ENCODE peak calls at places on chromosomes 11 and 22, in six cellular contexts. F is uterus, M is lung, J is GM12865, A is PC-3, I is right cardiac atrium. V is an unnamed sample.

GRCh38 chr22:36350751-36351594 is 36.8 kb downstream of the MYH9 start:
- DNase-seq in F (no peak), M (no peak), J (no peak), A (peak), I (peak), V (no peak)

GRCh38 chr11:71998649-71999310 is at the start of gene IL18BP:
- DNase-seq in F (no peak), M (no peak), J (peak), A (no peak), I (peak), V (peak)

GRCh38 chr11:115518983-115519382 is 14.8 kb upstream of the CADM1 start:
- DNase-seq in F (no peak), M (no peak), J (no peak), A (no peak), I (no peak), V (no peak)

GRCh38 chr11:76659672-76660532 is 10.6 kb downstream of the LRRC32 start:
- DNase-seq in F (no peak), M (no peak), J (no peak), A (no peak), I (no peak), V (no peak)

GRCh38 chr11:82831364-82831763 is 68.9 kb downstream of the PRCP start:
- DNase-seq in F (no peak), M (no peak), J (no peak), A (no peak), I (no peak), V (no peak)

GRCh38 chr11:70844387-70844786 is 408.0 kb downstream of the SHANK2 start:
- DNase-seq in F (no peak), M (no peak), J (no peak), A (no peak), I (no peak), V (no peak)

GRCh38 chr11:9664276-9665171 is 647 bp downstream of the SWAP70 start:
- DNase-seq in F (peak), M (peak), J (peak), A (peak), I (peak), V (peak)

GRCh38 chr11:33135768-33136443 is 25.4 kb downstream of the CSTF3 start:
- DNase-seq in F (no peak), M (no peak), J (no peak), A (no peak), I (no peak), V (no peak)

GRCh38 chr11:116329354-116330090 is 443.3 kb downstream of the BUD13 start:
- DNase-seq in F (no peak), M (no peak), J (no peak), A (no peak), I (no peak), V (no peak)

GRCh38 chr11:129280027-129280811 is 88.1 kb upstream of the ARHGAP32 start:
- DNase-seq in F (no peak), M (no peak), J (no peak), A (peak), I (no peak), V (peak)

GRCh38 chr11:79439893-79440450 is 858 bp downstream of the TENM4 start:
- DNase-seq in F (peak), M (no peak), J (no peak), A (no peak), I (peak), V (no peak)

GRCh38 chr22:25081409-25081824 is 118.2 kb upstream of the CRYBB3 start:
- DNase-seq in F (no peak), M (no peak), J (peak), A (peak), I (peak), V (peak)

GRCh38 chr22:33101550-33101949 is 43.4 kb upstream of the SYN3 start:
- DNase-seq in F (no peak), M (no peak), J (no peak), A (no peak), I (no peak), V (no peak)

GRCh38 chr11:5174934-5175333 is 20.4 kb upstream of the OR52A1 start:
- DNase-seq in F (no peak), M (no peak), J (no peak), A (no peak), I (no peak), V (no peak)

GRCh38 chr22:17085277-17086091 is 684 bp downstream of the IL17RA start:
- DNase-seq in F (peak), M (no peak), J (peak), A (peak), I (peak), V (no peak)

GRCh38 chr11:23674866-23675265 is 814.6 kb upstream of the CCDC179 start:
- DNase-seq in F (no peak), M (no peak), J (no peak), A (no peak), I (no peak), V (no peak)

GRCh38 chr11:115656684-115657083 is 152.5 kb upstream of the CADM1 start:
- DNase-seq in F (no peak), M (no peak), J (no peak), A (no peak), I (no peak), V (no peak)

GRCh38 chr11:99154277-99154676 is 133.5 kb downstream of the CNTN5 start:
- DNase-seq in F (no peak), M (no peak), J (no peak), A (no peak), I (no peak), V (no peak)

GRCh38 chr22:17436382-17436951 is 67.2 kb downstream of the CECR2 start:
- DNase-seq in F (no peak), M (no peak), J (peak), A (no peak), I (no peak), V (no peak)

GRCh38 chr11:119605137-119605675 is 123.8 kb downstream of the NECTIN1 start:
- DNase-seq in F (no peak), M (no peak), J (no peak), A (no peak), I (peak), V (no peak)

GRCh38 chr11:119611027-119611426 is 118.0 kb downstream of the NECTIN1 start:
- DNase-seq in F (no peak), M (no peak), J (no peak), A (no peak), I (no peak), V (no peak)

GRCh38 chr11:119607726-119608125 is 121.3 kb downstream of the NECTIN1 start:
- DNase-seq in F (no peak), M (no peak), J (no peak), A (no peak), I (no peak), V (no peak)

GRCh38 chr11:119608781-119609180 is 120.2 kb downstream of the NECTIN1 start:
- DNase-seq in F (no peak), M (no peak), J (no peak), A (no peak), I (no peak), V (no peak)

DNA sequence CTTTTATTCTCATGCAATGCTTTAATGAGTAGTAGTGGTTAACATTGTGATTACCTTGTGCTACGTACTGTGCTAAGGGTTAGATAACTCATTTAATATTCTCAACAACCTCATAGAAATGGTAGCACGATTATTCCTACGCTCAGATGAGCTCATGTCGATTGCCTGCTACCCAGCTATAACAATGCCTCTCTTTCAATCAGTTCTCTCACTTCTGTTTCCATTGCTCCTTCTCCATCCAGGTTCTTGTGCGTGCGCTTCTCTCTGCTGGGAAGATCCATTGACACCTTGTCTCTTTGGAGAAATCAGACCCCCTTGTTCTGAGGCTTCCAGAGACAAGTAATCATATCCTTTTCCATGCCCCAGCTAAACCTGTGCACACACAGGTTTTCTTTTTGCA is 120.8 kb downstream of the NECTIN1 start:
- DNase-seq in F (no peak), M (no peak), J (no peak), A (no peak), I (no peak), V (no peak)
- H3K4me3 ChIP-seq in F (no peak), M (no peak), J (no peak), A (no peak), I (no peak), V (no peak)

GRCh38 chr22:22169923-22170322 is 74.7 kb upstream of the VPREB1 start:
- DNase-seq in F (no peak), M (no peak), J (no peak), A (no peak), I (no peak), V (no peak)

GRCh38 chr22:22166941-22167713 is 77.5 kb upstream of the VPREB1 start:
- DNase-seq in F (no peak), M (no peak), J (no peak), A (no peak), I (no peak), V (no peak)

GRCh38 chr22:22167791-22168189 is 76.8 kb upstream of the VPREB1 start:
- DNase-seq in F (no peak), M (no peak), J (peak), A (no peak), I (no peak), V (no peak)

GRCh38 chr22:22168941-22169867 is 75.4 kb upstream of the VPREB1 start:
- DNase-seq in F (no peak), M (no peak), J (no peak), A (no peak), I (no peak), V (no peak)

DNA sequence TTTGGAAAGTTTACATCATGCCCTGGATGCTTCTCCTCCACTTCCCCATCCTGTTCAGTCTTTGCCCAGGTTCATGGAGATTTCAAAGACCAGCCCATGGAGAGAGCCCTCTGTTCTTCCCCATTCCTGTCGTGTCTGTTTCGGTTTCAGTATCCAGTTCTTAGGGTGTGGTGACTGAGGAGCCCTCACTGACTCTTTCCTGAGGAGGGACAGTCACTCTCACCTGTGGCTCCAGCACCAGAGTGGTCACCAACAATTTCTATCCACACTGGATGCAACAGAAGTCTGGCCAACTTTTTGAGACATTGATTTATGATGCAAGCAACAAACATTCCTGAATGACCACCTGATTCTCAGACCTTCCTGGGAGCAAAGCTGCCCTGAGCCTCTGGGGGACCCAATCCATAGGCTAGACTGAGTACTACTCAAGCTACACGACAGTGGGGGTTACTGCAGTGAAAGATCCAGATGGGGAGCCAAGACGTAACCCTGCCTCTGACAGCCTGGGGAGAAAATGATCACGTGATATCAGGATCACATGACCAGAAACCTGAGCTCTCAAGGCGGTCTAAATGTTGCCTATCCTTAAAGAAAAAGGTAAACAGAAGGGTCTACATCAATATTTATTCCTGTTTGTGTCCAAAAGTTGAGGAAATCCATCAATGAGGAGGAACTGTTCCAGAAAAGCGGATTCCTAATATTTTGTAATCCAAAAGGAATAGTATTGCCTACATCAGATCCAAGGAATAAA is 76.2 kb upstream of the VPREB1 start:
- DNase-seq in F (no peak), M (no peak), J (peak), A (peak), I (no peak), V (no peak)
- H3K4me3 ChIP-seq in F (no peak), M (no peak), J (peak), A (peak), I (no peak), V (peak)

DNA sequence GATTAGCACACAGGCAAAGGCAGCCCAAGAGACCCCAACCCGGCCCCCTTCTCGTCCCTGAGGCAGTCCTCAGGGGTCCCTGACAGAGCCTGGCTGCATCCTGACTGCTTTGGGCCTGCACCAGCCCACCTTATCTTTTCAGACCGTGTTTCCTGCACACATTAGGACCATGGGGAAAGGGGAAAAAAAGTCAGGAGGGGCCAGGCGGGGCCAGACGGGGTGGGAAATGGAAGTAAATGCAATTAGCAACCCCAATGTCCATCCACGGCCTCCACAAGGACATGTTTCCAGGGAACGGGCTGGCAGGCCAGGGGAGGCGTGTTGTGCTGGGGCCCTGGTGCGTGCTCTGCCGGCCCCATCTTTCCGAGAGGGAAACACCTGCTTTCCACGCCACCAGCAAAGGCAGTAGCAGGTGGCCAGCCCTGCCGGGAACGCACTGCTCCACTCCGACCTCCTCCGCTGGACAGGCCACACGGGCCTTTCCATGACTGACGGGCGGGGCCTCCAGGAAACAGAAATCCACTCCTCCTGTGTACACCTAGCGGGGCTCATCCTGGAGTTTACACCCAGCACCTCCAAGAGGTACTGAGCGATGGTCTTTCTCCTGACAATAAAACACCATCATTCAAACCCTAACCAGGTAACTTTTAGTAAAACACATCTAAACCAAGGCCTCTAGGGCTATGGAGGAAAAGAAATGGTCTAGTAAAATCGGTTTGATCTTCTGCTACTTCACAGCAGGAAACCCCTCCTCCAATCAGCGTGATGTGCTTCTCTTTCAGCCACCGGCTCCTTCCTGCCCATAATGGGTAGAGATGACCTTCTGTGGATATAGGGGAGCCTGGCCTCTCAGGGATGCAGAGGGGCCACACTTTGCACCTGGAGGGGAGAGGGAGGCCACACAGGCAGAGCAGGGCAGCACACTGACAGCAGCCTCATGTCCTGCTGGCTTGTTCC is 7.2 kb downstream of the EHD1 start:
- DNase-seq in F (no peak), M (no peak), J (peak), A (no peak), I (no peak), V (no peak)
- H3K4me3 ChIP-seq in F (no peak), M (no peak), J (peak), A (peak), I (no peak), V (peak)

DNA sequence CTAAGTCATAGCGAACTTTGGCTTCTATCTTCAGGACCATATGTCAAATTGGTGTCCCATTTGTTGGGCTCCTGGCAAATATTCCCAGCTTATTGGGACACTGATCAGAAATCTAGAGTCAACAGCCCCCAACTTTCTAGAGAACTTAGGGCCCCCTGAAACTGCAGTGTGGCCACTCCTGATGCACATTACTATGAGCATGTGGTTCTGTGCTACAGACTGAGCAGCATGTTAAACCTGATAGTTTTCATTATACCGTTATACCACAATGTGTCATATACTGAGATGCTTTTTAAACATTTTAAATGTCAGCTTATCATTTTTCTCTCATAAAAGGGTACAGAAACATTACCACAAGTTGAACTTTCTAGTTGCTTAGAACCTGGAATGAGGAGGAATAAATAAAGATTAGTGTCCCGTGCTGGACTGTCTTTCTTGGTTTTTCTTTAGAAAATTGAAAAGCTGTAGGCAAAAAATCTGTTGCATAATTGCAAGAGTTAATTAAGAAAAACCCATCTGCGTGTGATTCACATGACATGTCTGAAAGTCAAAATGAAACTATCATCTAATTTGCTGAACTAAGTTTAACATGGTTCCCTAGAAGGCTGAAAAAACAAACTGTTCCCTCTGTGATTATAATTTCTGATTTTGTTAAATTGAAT is 16.4 kb upstream of the CTSC start:
- DNase-seq in F (no peak), M (no peak), J (peak), A (no peak), I (no peak), V (no peak)
- H3K4me3 ChIP-seq in F (no peak), M (no peak), J (no peak), A (no peak), I (no peak), V (no peak)

GRCh38 chr11:68128682-68129327 is 7.6 kb upstream of the CHKA start:
- DNase-seq in F (peak), M (peak), J (no peak), A (no peak), I (peak), V (no peak)
- H3K4me3 ChIP-seq in F (peak), M (peak), J (no peak), A (no peak), I (peak), V (no peak)

GRCh38 chr11:61903845-61904244 is 12.5 kb upstream of the FADS3 start:
- DNase-seq in F (no peak), M (no peak), J (no peak), A (no peak), I (no peak), V (no peak)
- H3K4me3 ChIP-seq in F (no peak), M (no peak), J (no peak), A (no peak), I (no peak), V (no peak)

GRCh38 chr11:121299417-121299816 is 6.8 kb downstream of the SC5D start:
- DNase-seq in F (no peak), M (no peak), J (no peak), A (peak), I (no peak), V (no peak)

GRCh38 chr11:121298770-121299169 is 6.2 kb downstream of the SC5D start:
- DNase-seq in F (no peak), M (no peak), J (no peak), A (peak), I (no peak), V (no peak)

GRCh38 chr11:121300972-121301699 is 8.6 kb downstream of the SC5D start:
- DNase-seq in F (no peak), M (no peak), J (no peak), A (no peak), I (no peak), V (no peak)

GRCh38 chr11:121297872-121298271 is 5.3 kb downstream of the SC5D start:
- DNase-seq in F (no peak), M (no peak), J (no peak), A (no peak), I (no peak), V (no peak)

DNA sequence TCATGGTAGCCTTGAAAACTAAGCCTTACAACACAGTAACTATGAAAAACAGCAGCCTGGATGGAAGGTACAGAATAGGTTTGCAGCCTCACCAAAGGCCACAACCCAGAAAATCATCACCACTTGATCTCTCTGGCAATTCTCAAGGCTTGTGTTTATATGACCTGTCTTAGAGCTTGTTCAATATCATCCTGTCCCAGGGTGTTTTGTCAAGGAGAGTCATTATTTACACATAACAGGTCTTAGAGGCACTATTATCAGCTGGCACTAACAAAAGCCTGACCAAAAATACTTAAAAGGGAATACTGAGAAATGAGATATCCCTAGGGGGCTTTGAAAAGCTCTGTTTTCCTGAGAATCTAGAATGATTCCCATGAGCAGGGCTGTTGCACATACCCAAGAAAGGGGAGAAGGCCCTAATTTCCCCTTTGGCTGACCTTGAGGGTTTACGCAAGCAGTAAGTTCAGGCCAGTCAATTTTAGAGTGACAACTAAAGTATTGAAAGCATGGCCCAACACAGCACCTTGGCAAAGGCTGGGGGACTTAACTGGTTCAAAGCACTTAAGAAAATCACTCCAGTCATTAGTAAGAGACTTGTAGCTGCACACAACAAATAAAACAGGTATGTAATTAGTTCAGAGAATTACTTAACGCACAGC is 7.9 kb downstream of the SC5D start:
- DNase-seq in F (no peak), M (peak), J (no peak), A (no peak), I (peak), V (no peak)
- H3K4me3 ChIP-seq in F (no peak), M (no peak), J (no peak), A (no peak), I (no peak), V (no peak)

DNA sequence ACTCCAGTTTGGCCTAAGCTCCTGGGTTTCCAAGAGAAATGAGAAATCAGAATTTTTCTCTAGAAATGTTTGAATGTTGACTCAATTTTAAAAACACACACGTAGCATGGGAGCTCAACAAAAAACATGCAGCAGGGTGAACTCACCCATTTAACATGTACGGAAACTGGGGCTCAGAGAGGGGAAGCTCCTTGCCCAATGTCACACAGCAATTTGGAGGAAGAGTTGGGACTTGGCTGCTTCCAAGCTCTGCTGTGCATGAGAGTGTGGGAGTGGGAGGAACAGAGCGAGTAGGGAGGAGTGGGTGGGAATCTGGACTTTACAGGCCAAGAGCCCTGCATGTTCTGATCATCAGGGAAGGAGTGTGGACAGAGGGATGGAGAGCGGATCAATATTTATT is 5.9 kb downstream of the TPST2 start:
- DNase-seq in F (no peak), M (no peak), J (no peak), A (no peak), I (no peak), V (no peak)
- H3K4me3 ChIP-seq in F (no peak), M (no peak), J (no peak), A (no peak), I (no peak), V (no peak)

GRCh38 chr11:118908931-118909618 is 16.7 kb downstream of the BCL9L start:
- DNase-seq in F (peak), M (no peak), J (no peak), A (peak), I (peak), V (peak)
- H3K4me3 ChIP-seq in F (peak), M (peak), J (no peak), A (peak), I (no peak), V (peak)

GRCh38 chr22:45211435-45211834 is 29.3 kb downstream of the KIAA0930 start:
- DNase-seq in F (no peak), M (no peak), J (no peak), A (no peak), I (no peak), V (no peak)
- H3K4me3 ChIP-seq in F (peak), M (no peak), J (no peak), A (no peak), I (no peak), V (no peak)